ENCODE peak calls at places on chromosomes 16 and 17, in four cellular contexts. One of them, this sample, is unnamed.

GRCh38 chr17:2901582-2901981 is 105.3 kb downstream of the RAP1GAP2 start:
- DNase-seq in AG09319: no peak
- DNase-seq in activated CD8-positive, alpha-beta memory T cell treated with anti-CD3 and anti-CD28 coated beads for 24 hours: no peak
- DNase-seq in H4: no peak
- DNase-seq in this sample: no peak

GRCh38 chr17:21134559-21134958 is 7.8 kb downstream of the DHRS7B start:
- DNase-seq in AG09319: no peak
- DNase-seq in activated CD8-positive, alpha-beta memory T cell treated with anti-CD3 and anti-CD28 coated beads for 24 hours: no peak
- DNase-seq in H4: no peak
- DNase-seq in this sample: no peak

GRCh38 chr17:4261452-4261851 is 2.3 kb downstream of the ANKFY1 start:
- DNase-seq in AG09319: no peak
- DNase-seq in activated CD8-positive, alpha-beta memory T cell treated with anti-CD3 and anti-CD28 coated beads for 24 hours: peak
- DNase-seq in H4: no peak
- DNase-seq in this sample: no peak

GRCh38 chr17:17944253-17944652 is 27.9 kb downstream of the TOM1L2 start:
- DNase-seq in AG09319: no peak
- DNase-seq in activated CD8-positive, alpha-beta memory T cell treated with anti-CD3 and anti-CD28 coated beads for 24 hours: no peak
- DNase-seq in H4: no peak
- DNase-seq in this sample: no peak

GRCh38 chr17:50547736-50548083 is 736 bp downstream of the SPATA20 start:
- DNase-seq in AG09319: no peak
- DNase-seq in activated CD8-positive, alpha-beta memory T cell treated with anti-CD3 and anti-CD28 coated beads for 24 hours: no peak
- DNase-seq in H4: no peak
- DNase-seq in this sample: no peak

GRCh38 chr17:2068101-2068518 is 13.2 kb downstream of the HIC1 start:
- DNase-seq in AG09319: no peak
- DNase-seq in activated CD8-positive, alpha-beta memory T cell treated with anti-CD3 and anti-CD28 coated beads for 24 hours: no peak
- DNase-seq in H4: peak
- DNase-seq in this sample: no peak

GRCh38 chr16:51326131-51326856 is 175.2 kb upstream of the SALL1 start:
- DNase-seq in AG09319: no peak
- DNase-seq in activated CD8-positive, alpha-beta memory T cell treated with anti-CD3 and anti-CD28 coated beads for 24 hours: no peak
- DNase-seq in H4: peak
- DNase-seq in this sample: no peak

GRCh38 chr16:75703341-75703740 is 2.1 kb upstream of the DUXB start:
- DNase-seq in AG09319: no peak
- DNase-seq in activated CD8-positive, alpha-beta memory T cell treated with anti-CD3 and anti-CD28 coated beads for 24 hours: no peak
- DNase-seq in H4: no peak
- DNase-seq in this sample: no peak

GRCh38 chr17:42009170-42009569 is 8.1 kb downstream of the DNAJC7 start:
- DNase-seq in AG09319: no peak
- DNase-seq in activated CD8-positive, alpha-beta memory T cell treated with anti-CD3 and anti-CD28 coated beads for 24 hours: no peak
- DNase-seq in H4: no peak
- DNase-seq in this sample: no peak

GRCh38 chr16:8905168-8905762 is 23.1 kb downstream of the LITAFD start:
- DNase-seq in AG09319: no peak
- DNase-seq in activated CD8-positive, alpha-beta memory T cell treated with anti-CD3 and anti-CD28 coated beads for 24 hours: no peak
- DNase-seq in H4: peak
- DNase-seq in this sample: no peak

GRCh38 chr17:74477411-74477810 is 11.0 kb downstream of the CD300A start:
- DNase-seq in AG09319: no peak
- DNase-seq in activated CD8-positive, alpha-beta memory T cell treated with anti-CD3 and anti-CD28 coated beads for 24 hours: no peak
- DNase-seq in H4: no peak
- DNase-seq in this sample: no peak

GRCh38 chr17:83203472-83204221 is 124.2 kb downstream of the METRNL start:
- DNase-seq in AG09319: no peak
- DNase-seq in activated CD8-positive, alpha-beta memory T cell treated with anti-CD3 and anti-CD28 coated beads for 24 hours: peak
- DNase-seq in H4: no peak
- DNase-seq in this sample: no peak

GRCh38 chr17:72187544-72187943 is 66.7 kb downstream of the SOX9 start:
- DNase-seq in AG09319: no peak
- DNase-seq in activated CD8-positive, alpha-beta memory T cell treated with anti-CD3 and anti-CD28 coated beads for 24 hours: no peak
- DNase-seq in H4: no peak
- DNase-seq in this sample: no peak

GRCh38 chr16:21656795-21657768 is 4.7 kb upstream of the IGSF6 start:
- DNase-seq in AG09319: peak
- DNase-seq in activated CD8-positive, alpha-beta memory T cell treated with anti-CD3 and anti-CD28 coated beads for 24 hours: no peak
- DNase-seq in H4: peak
- DNase-seq in this sample: peak

GRCh38 chr17:75131278-75132017 is at the start of gene NT5C:
- DNase-seq in AG09319: no peak
- DNase-seq in activated CD8-positive, alpha-beta memory T cell treated with anti-CD3 and anti-CD28 coated beads for 24 hours: peak
- DNase-seq in H4: peak
- DNase-seq in this sample: peak

GRCh38 chr17:3870871-3871306 is 22.0 kb downstream of the CAMKK1 start:
- DNase-seq in AG09319: no peak
- DNase-seq in activated CD8-positive, alpha-beta memory T cell treated with anti-CD3 and anti-CD28 coated beads for 24 hours: peak
- DNase-seq in H4: no peak
- DNase-seq in this sample: no peak

GRCh38 chr16:14337303-14338191 is 266.4 kb downstream of the MRTFB start:
- DNase-seq in AG09319: no peak
- DNase-seq in activated CD8-positive, alpha-beta memory T cell treated with anti-CD3 and anti-CD28 coated beads for 24 hours: no peak
- DNase-seq in H4: no peak
- DNase-seq in this sample: no peak

GRCh38 chr17:81254955-81255717 is 16.0 kb downstream of the NDUFAF8 start:
- DNase-seq in AG09319: peak
- DNase-seq in activated CD8-positive, alpha-beta memory T cell treated with anti-CD3 and anti-CD28 coated beads for 24 hours: no peak
- DNase-seq in H4: no peak
- DNase-seq in this sample: peak

GRCh38 chr17:48012151-48012520 is 25.5 kb downstream of the COPZ2 start:
- DNase-seq in AG09319: no peak
- DNase-seq in activated CD8-positive, alpha-beta memory T cell treated with anti-CD3 and anti-CD28 coated beads for 24 hours: peak
- DNase-seq in H4: no peak
- DNase-seq in this sample: peak

GRCh38 chr17:10295728-10296343 is 77.0 kb downstream of the MYH13 start:
- DNase-seq in AG09319: peak
- DNase-seq in activated CD8-positive, alpha-beta memory T cell treated with anti-CD3 and anti-CD28 coated beads for 24 hours: peak
- DNase-seq in H4: peak
- DNase-seq in this sample: peak

This sample was measured in neural crest cell.